ENCODE peak calls at places on chromosomes 6 and 20, in eight cellular contexts. S is IMR-90, Z is HepG2, U is SK-N-SH, F is HCT116, B is K562, K is A549, D is H1. I is an unnamed sample.

GRCh38 chr6:130029163-130029562 is 10.8 kb downstream of the L3MBTL3 start:
- DNase-seq in S (no peak), Z (no peak), U (no peak), F (no peak), B (no peak), K (no peak), D (no peak), I (no peak)

GRCh38 chr20:32534661-32535240 is 50.4 kb downstream of the NOL4L start:
- DNase-seq in S (no peak), Z (no peak), U (no peak), F (no peak), B (no peak), K (no peak), D (no peak), I (no peak)

GRCh38 chr6:150865043-150865405 is 478 bp upstream of the MTHFD1L start:
- DNase-seq in S (peak), Z (no peak), U (no peak), F (no peak), B (no peak), K (no peak), D (no peak), I (no peak)

GRCh38 chr6:6804843-6805680 is 216.5 kb downstream of the LY86 start:
- DNase-seq in S (no peak), Z (no peak), U (no peak), F (no peak), B (no peak), K (no peak), D (no peak), I (no peak)

GRCh38 chr20:45617591-45617990 is 11.9 kb upstream of the WFDC10A start:
- DNase-seq in S (no peak), Z (no peak), U (no peak), F (no peak), B (no peak), K (no peak), D (no peak), I (no peak)

GRCh38 chr20:33561981-33562601 is 72.2 kb downstream of the CBFA2T2 start:
- DNase-seq in S (peak), Z (peak), U (peak), F (peak), B (peak), K (peak), D (no peak), I (no peak)

GRCh38 chr20:17023811-17024210 is 203.0 kb upstream of the PCSK2 start:
- DNase-seq in S (peak), Z (no peak), U (no peak), F (no peak), B (no peak), K (no peak), D (peak), I (no peak)

GRCh38 chr20:5362771-5363170 is 46.0 kb upstream of the PROKR2 start:
- DNase-seq in S (no peak), Z (peak), U (no peak), F (no peak), B (no peak), K (no peak), D (no peak), I (no peak)

GRCh38 chr6:15255481-15256414 is 9.9 kb downstream of the JARID2 start:
- DNase-seq in S (no peak), Z (no peak), U (no peak), F (no peak), B (no peak), K (no peak), D (no peak), I (peak)

GRCh38 chr6:158219229-158219628 is 51.1 kb downstream of the GTF2H5 start:
- DNase-seq in S (peak), Z (no peak), U (no peak), F (no peak), B (no peak), K (no peak), D (no peak), I (no peak)

DNA sequence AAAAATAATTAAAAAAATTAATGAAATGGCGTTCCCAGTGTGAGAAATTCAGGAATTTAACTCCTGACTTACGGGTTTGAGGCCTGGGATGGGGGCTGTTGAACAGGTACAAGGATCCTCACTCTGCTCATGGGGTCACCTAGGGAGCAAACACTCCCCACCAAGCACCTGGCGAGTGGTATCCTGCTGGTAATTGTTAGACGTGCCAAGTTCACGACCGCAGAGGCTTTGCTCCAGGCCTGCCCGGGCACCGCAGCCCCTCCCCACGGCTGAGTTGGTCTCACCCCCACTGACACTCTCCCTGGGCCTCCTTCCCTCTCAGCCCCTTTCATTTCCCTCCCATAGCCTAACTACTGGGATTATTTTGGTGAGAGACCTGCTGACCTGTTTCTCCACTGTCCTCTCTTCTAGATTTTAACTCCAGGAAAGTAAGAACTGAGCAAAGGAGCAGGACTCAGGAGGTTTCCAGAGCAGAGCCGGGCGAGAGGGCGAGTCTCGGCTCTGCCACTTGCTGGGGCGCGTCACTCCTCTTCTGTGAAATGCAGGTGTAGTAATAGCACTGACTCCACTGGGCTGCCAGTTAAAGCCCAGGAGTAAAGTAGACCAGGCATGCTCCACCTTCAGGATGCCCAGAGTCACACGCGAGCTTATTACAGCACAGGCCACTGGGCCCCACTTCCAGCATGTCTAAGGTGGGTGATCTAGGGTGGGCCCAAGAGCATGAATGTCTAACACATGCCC is 22.8 kb downstream of the BMP7 start:
- DNase-seq in S (no peak), Z (no peak), U (no peak), F (no peak), B (no peak), K (no peak), D (no peak), I (no peak)
- TF ChIP-seq RAD21 in S (no peak), Z (no peak), U (no peak), F (no peak), B (no peak), K (no peak), D (peak), I (no peak)

GRCh38 chr6:22545051-22545450 is 24.3 kb upstream of the HDGFL1 start:
- DNase-seq in S (no peak), Z (no peak), U (no peak), F (no peak), B (no peak), K (no peak), D (no peak), I (no peak)
- TF ChIP-seq RAD21 in S (no peak), Z (no peak), U (no peak), F (no peak), B (no peak), K (no peak), D (no peak), I (no peak)

GRCh38 chr20:25695532-25696383 is 895 bp downstream of the ZNF337 start:
- DNase-seq in S (no peak), Z (no peak), U (no peak), F (no peak), B (no peak), K (no peak), D (no peak), I (no peak)
- TF ChIP-seq RAD21 in S (no peak), Z (no peak), U (no peak), F (no peak), B (no peak), K (no peak), D (no peak), I (no peak)

DNA sequence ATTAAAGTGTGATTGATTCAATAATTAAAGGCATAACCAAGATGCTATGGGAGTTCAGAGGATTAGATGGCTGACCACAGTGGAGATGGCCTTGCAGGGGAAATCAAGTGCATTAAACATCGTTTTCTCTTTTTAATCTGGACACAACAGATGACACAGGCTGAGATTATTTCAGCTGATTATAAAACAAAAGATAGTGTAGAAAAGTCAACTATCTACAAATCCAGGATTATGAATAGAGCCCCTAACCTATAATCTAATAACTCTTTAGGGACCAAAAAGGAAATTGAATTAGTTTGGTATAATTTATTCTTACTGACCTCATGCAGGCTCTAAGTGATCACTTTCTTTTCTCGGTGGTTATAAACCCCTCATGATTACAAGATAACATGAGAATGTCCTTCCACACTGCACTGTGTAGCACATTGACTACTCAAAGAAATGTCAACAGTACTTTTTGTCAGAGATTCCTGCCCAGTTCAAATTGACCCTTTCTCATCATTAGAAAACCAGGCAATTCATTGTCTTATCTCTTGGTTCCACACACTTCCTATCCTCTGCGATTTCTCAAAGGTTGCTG is 122.1 kb downstream of the PKHD1 start:
- DNase-seq in S (no peak), Z (no peak), U (no peak), F (no peak), B (no peak), K (no peak), D (no peak), I (no peak)
- TF ChIP-seq RAD21 in S (no peak), Z (no peak), U (no peak), F (no peak), B (no peak), K (no peak), D (no peak), I (no peak)

GRCh38 chr20:3788685-3789155 is 2.2 kb upstream of the CENPB start:
- DNase-seq in S (no peak), Z (no peak), U (no peak), F (no peak), B (no peak), K (no peak), D (no peak), I (no peak)
- TF ChIP-seq RAD21 in S (no peak), Z (no peak), U (no peak), F (no peak), B (no peak), K (no peak), D (no peak), I (no peak)

DNA sequence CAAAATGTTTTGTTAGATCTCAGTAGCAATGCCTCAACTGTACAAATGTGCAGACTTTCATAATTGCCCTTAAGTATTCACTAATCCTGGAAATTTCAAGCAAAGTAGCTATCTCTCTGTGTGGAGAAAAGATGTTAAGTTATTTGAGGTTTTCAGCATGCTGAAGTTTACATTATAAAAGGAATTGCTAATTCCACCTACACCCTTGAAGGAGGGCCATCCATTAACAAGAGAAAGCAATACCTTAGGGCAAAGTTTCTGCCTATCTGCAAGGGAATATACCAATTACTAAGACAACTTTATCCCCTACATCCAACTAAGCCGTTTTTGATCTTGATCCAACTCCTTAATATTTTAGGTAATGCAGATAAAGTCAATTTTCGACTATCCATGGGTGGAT is 380.7 kb upstream of the BTBD3 start:
- DNase-seq in S (no peak), Z (no peak), U (no peak), F (no peak), B (no peak), K (no peak), D (no peak), I (no peak)
- TF ChIP-seq RAD21 in S (no peak), Z (no peak), U (no peak), F (no peak), B (no peak), K (no peak), D (no peak), I (no peak)

GRCh38 chr20:3766832-3767433 is 620 bp downstream of the ADISSP start:
- DNase-seq in S (no peak), Z (no peak), U (no peak), F (no peak), B (peak), K (no peak), D (no peak), I (no peak)
- TF ChIP-seq RAD21 in S (no peak), Z (no peak), U (no peak), F (no peak), B (no peak), K (no peak), D (no peak), I (no peak)

GRCh38 chr20:50680106-50680960 is 11.0 kb downstream of the RIPOR3 start:
- DNase-seq in S (no peak), Z (peak), U (no peak), F (no peak), B (no peak), K (no peak), D (no peak), I (no peak)

GRCh38 chr20:50675671-50676376 is 15.5 kb downstream of the RIPOR3 start:
- DNase-seq in S (no peak), Z (peak), U (no peak), F (no peak), B (no peak), K (no peak), D (no peak), I (no peak)

GRCh38 chr20:50679753-50680105 is 11.6 kb downstream of the RIPOR3 start:
- DNase-seq in S (no peak), Z (no peak), U (no peak), F (no peak), B (no peak), K (no peak), D (no peak), I (no peak)

GRCh38 chr20:50676888-50677287 is 14.5 kb downstream of the RIPOR3 start:
- DNase-seq in S (no peak), Z (no peak), U (no peak), F (no peak), B (no peak), K (no peak), D (no peak), I (no peak)

DNA sequence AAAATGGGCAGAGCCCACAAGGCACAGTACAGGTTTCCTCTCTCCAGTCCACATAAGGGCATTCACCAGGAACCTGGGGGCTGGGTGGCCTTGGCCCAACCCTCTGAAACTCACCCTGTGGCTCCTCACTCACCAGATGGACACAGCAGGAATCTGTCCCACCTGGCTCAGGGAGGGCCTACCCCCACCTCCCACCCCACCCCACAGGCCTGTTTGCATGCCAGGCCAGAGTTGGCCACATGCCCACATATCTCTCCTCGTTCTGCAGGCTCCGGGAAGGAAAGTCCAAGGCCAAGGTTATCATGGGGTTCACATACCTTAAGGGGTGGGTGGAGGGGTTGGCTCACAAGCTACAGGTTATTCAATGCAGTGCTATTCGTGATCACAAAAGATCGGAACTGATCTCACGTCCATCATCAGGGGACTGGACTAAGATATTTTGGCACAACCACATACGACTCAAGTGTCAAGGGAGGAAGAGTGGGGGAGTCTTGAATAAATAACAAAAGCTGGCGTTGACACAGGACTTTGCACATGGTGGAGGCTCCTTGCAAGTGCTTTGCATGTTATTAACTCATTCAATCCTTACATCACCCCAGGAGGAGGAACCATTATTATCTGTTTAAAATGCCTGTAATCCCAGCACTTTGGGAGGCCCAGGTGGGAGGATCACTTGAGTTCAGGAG is 13.0 kb downstream of the RIPOR3 start:
- DNase-seq in S (no peak), Z (peak), U (no peak), F (no peak), B (no peak), K (no peak), D (no peak), I (no peak)
- TF ChIP-seq RAD21 in S (no peak), Z (no peak), U (no peak), F (no peak), B (no peak), K (no peak), D (no peak), I (no peak)